ENCODE peak calls at places on chromosomes 13 and 19, in four cellular contexts. F, D, W and Q are unnamed samples.

GRCh38 chr13:20544186-20544914 is 18.7 kb upstream of the CRYL1 start:
- DNase-seq in F (no peak), D (no peak), W (no peak), Q (no peak)

GRCh38 chr19:11378319-11379189 is 4.1 kb downstream of the SWSAP1 start:
- DNase-seq in F (peak), D (peak), W (no peak), Q (peak)

GRCh38 chr19:43780706-43781525 is at the start of gene KCNN4:
- DNase-seq in F (no peak), D (peak), W (peak), Q (peak)

GRCh38 chr13:25802579-25802978 is 249.2 kb downstream of the SHISA2 start:
- DNase-seq in F (no peak), D (no peak), W (no peak), Q (no peak)

GRCh38 chr13:113883921-113884804 is 20.3 kb upstream of the GAS6 start:
- DNase-seq in F (no peak), D (no peak), W (no peak), Q (no peak)

GRCh38 chr13:99962242-99962641 is 9.3 kb downstream of the ZIC5 start:
- DNase-seq in F (no peak), D (no peak), W (no peak), Q (no peak)

GRCh38 chr13:39787086-39787487 is 131.6 kb downstream of the COG6 start:
- DNase-seq in F (peak), D (no peak), W (no peak), Q (no peak)

GRCh38 chr13:101397742-101398141 is 18.6 kb downstream of the NALCN start:
- DNase-seq in F (no peak), D (no peak), W (no peak), Q (no peak)

GRCh38 chr13:45231722-45232121 is 30.9 kb upstream of the KCTD4 start:
- DNase-seq in F (no peak), D (no peak), W (no peak), Q (no peak)

GRCh38 chr13:51769455-51770127 is 34.4 kb downstream of the DHRS12 start:
- DNase-seq in F (no peak), D (no peak), W (no peak), Q (no peak)

GRCh38 chr13:43072394-43072793 is 49.0 kb downstream of the DNAJC15 start:
- DNase-seq in F (no peak), D (no peak), W (no peak), Q (peak)

GRCh38 chr19:49421039-49421877 is 2.0 kb downstream of the PTH2 start:
- DNase-seq in F (peak), D (no peak), W (no peak), Q (peak)

GRCh38 chr19:23974941-23975340 is 60.3 kb downstream of the ZNF726 start:
- DNase-seq in F (no peak), D (no peak), W (no peak), Q (no peak)

GRCh38 chr13:25796474-25796873 is 255.3 kb downstream of the SHISA2 start:
- DNase-seq in F (no peak), D (no peak), W (no peak), Q (no peak)

GRCh38 chr13:110251227-110251791 is 55.6 kb downstream of the COL4A1 start:
- DNase-seq in F (no peak), D (no peak), W (no peak), Q (no peak)

GRCh38 chr13:32407854-32408253 is 20.1 kb downstream of the N4BP2L1 start:
- DNase-seq in F (no peak), D (no peak), W (no peak), Q (no peak)

GRCh38 chr13:32408999-32409313 is 19.0 kb downstream of the N4BP2L1 start:
- DNase-seq in F (no peak), D (no peak), W (no peak), Q (no peak)

GRCh38 chr13:32408296-32408998 is 19.5 kb downstream of the N4BP2L1 start:
- DNase-seq in F (no peak), D (no peak), W (no peak), Q (no peak)

GRCh38 chr13:32413284-32413683 is 14.6 kb downstream of the N4BP2L1 start:
- DNase-seq in F (no peak), D (no peak), W (no peak), Q (no peak)

GRCh38 chr13:32409561-32410440 is 18.1 kb downstream of the N4BP2L1 start:
- DNase-seq in F (no peak), D (no peak), W (no peak), Q (no peak)
- H3K4me3 ChIP-seq in F (no peak), D (peak), W (no peak), Q (no peak)

GRCh38 chr19:33194527-33194883 is 375 bp downstream of the LRP3 start:
- DNase-seq in F (peak), D (no peak), W (no peak), Q (no peak)

GRCh38 chr19:33193864-33194362 is at the start of gene LRP3:
- DNase-seq in F (peak), D (peak), W (no peak), Q (peak)

GRCh38 chr19:33196446-33197193 is 2.5 kb downstream of the LRP3 start:
- DNase-seq in F (no peak), D (no peak), W (no peak), Q (peak)

GRCh38 chr19:33195711-33196347 is 1.7 kb downstream of the LRP3 start:
- DNase-seq in F (no peak), D (no peak), W (no peak), Q (no peak)

GRCh38 chr19:33194884-33195710 is 967 bp downstream of the LRP3 start:
- DNase-seq in F (peak), D (no peak), W (no peak), Q (no peak)
- H3K27ac ChIP-seq in F (peak), D (peak), W (no peak), Q (no peak)

GRCh38 chr19:38044267-38045111 is 137.5 kb downstream of the SIPA1L3 start:
- DNase-seq in F (no peak), D (no peak), W (no peak), Q (no peak)
- TF ChIP-seq CTCF in F (peak), D (no peak), W (no peak), Q (no peak)

DNA sequence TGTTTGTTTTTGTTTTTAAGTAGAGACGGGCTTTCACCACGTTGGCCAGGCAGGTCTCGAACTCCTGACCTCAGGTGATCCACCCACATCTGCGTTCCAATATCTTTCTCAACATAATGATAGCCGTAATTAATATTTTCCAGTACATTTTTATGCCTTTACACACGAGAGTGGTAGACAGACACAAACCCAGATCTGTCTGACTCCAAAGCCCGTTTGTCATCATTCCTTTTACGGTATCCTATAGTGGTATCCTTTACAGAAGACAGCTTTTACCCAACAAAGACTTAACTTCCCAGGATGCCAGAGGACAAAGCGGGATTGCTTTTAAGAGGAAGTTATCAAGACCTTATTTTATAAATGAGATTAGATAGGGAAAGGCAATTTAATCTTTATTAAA is 59.8 kb downstream of the IPO5 start:
- DNase-seq in F (no peak), D (no peak), W (no peak), Q (no peak)
- H3K4me3 ChIP-seq in F (no peak), D (no peak), W (no peak), Q (no peak)

DNA sequence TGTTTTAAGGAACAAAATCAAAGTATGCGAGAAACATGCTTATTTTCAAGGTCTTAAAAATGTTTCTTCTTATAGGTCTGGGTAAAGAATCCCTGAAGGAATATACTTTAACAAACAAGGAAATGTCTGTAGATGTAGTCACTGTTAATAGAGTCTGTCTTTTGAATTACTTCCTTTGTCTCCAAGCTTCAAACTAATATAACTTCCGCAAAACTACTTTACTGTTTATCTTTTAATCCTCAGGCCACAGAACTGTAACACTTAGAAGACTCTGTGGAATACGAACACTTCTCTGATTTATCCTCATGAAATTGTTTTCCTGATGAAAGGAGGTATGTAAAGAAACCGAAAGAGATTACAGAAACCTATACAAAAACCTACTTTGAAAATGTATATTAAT is 316.0 kb downstream of the PCDH9 start:
- DNase-seq in F (no peak), D (no peak), W (no peak), Q (no peak)
- H3K27ac ChIP-seq in F (no peak), D (no peak), W (no peak), Q (no peak)

DNA sequence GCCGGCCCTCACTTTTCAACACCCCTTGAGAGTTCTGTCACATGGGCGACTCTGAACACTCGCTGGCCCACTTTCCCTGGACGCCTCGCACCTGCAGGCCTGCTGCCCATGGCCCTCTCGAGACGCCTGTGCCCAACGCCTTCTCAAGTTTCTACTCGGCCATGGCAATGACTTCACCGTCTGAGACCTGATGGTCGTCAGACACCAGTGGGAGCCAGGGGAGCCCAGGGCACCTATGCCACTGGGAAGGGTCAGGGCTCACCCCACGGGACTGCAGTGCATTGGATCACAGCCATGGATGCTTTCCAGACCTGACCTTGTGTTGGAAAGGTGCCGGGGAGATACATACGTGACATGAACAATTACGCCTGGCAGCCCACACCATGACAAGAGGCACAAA is 60.1 kb downstream of the KLF2 start:
- DNase-seq in F (no peak), D (peak), W (no peak), Q (peak)
- TF ChIP-seq CTCF in F (no peak), D (no peak), W (no peak), Q (no peak)

GRCh38 chr13:76991796-76992547 is at the start of gene CLN5:
- DNase-seq in F (peak), D (peak), W (peak), Q (peak)

GRCh38 chr13:76994281-76994680 is 2.4 kb downstream of the CLN5 start:
- DNase-seq in F (no peak), D (no peak), W (no peak), Q (no peak)

GRCh38 chr13:76992548-76993001 is 694 bp downstream of the CLN5 start:
- DNase-seq in F (no peak), D (no peak), W (no peak), Q (peak)

GRCh38 chr13:76993021-76993420 is 1.1 kb downstream of the CLN5 start:
- DNase-seq in F (no peak), D (no peak), W (no peak), Q (no peak)

DNA sequence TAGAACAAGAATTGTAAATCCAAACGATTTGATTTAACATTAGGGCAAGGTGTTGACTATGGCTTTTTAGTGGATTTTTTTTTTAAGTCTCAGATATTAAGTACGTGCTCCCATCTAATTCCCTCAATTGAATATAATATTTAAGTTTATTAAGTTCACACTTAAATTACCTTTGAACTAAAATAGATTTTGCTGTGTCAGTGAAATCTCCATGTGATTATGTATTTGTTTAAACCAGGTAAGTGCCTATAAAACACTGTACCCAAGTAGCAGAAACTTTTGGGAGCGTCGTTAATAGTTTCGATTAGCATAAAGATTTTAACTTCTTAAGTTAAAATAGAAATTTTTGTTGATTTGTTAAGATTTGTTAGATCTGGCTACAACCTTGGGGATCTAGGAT is 1.6 kb downstream of the CLN5 start:
- DNase-seq in F (no peak), D (no peak), W (no peak), Q (no peak)
- H3K4me3 ChIP-seq in F (no peak), D (no peak), W (no peak), Q (no peak)

GRCh38 chr19:3287814-3288213 is 63.4 kb downstream of the CELF5 start:
- DNase-seq in F (no peak), D (no peak), W (no peak), Q (no peak)

GRCh38 chr19:3283886-3284657 is 59.6 kb downstream of the CELF5 start:
- DNase-seq in F (no peak), D (no peak), W (no peak), Q (no peak)

GRCh38 chr19:3284759-3285646 is 60.5 kb downstream of the CELF5 start:
- DNase-seq in F (peak), D (no peak), W (peak), Q (no peak)

GRCh38 chr19:3283246-3283751 is 58.8 kb downstream of the CELF5 start:
- DNase-seq in F (no peak), D (no peak), W (no peak), Q (no peak)

DNA sequence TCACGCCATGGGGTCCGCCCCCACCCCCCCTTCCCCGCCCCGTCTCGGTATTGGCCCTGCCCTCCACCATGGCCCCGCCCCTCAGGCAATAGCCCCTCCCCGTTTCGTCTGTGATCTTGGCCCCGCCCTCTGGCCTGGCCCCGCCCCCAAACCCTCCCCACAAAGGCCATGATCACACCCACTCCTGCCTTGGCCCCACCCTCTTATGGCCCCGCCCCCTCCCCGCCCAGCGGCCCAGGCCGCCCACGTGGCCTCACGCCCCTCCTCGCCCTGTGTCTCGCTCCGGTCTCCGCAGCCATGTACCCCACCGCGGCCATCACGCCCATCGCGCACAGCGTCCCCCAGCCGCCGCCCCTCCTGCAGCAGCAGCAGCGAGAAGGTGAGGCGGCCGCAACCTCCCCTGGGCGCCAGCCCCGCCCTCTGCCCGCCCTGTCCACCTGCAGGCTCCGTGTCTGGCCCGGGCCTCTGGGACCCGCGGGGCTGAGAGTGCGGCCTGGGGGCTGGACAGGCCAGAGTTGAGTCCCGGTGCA is 61.3 kb downstream of the CELF5 start:
- DNase-seq in F (no peak), D (no peak), W (peak), Q (no peak)
- H3K27ac ChIP-seq in F (no peak), D (no peak), W (no peak), Q (no peak)

GRCh38 chr13:38223093-38223492 is 126.6 kb upstream of the UFM1 start:
- DNase-seq in F (peak), D (no peak), W (no peak), Q (no peak)
- TF ChIP-seq CTCF in F (peak), D (no peak), W (no peak), Q (no peak)